ENCODE peak calls at places on chromosomes 7 and 10, in ten cellular contexts. One of them, this sample, is unnamed.
A peak's percentile ranks its signal among the peaks of the same experiment; 100 is the strongest.

GRCh38 chr10:113444766-113445365 is 108.0 kb upstream of the HABP2 start:
- DNase-seq in A172: no peak
- DNase-seq in AG04449: no peak
- DNase-seq in AML-193: no peak
- DNase-seq in GDM1: no peak
- DNase-seq in choroid plexus epithelial cell: no peak
- DNase-seq in H7: no peak
- DNase-seq in stimulated activated CD4-positive, alpha-beta T cell treated with anti-CD3 and anti-CD28 coated beads, TNF-alpha, amount 100 ng/mL, for 1 hour: no peak
- DNase-seq in AG08395: no peak
- DNase-seq in iris pigment epithelial cell: no peak
- DNase-seq in this sample: no peak

GRCh38 chr7:44116789-44117666 is 6.3 kb downstream of the POLD2 start:
- DNase-seq in A172: no peak
- DNase-seq in AG04449: no peak
- DNase-seq in AML-193: no peak
- DNase-seq in GDM1: no peak
- DNase-seq in choroid plexus epithelial cell: no peak
- DNase-seq in H7: no peak
- DNase-seq in stimulated activated CD4-positive, alpha-beta T cell treated with anti-CD3 and anti-CD28 coated beads, TNF-alpha, amount 100 ng/mL, for 1 hour: no peak
- DNase-seq in AG08395: no peak
- DNase-seq in iris pigment epithelial cell: no peak
- DNase-seq in this sample: no peak

GRCh38 chr10:3623746-3624145 is 161.3 kb downstream of the KLF6 start:
- DNase-seq in A172: peak; percentile 67
- DNase-seq in AG04449: peak; percentile 67
- DNase-seq in AML-193: no peak
- DNase-seq in GDM1: no peak
- DNase-seq in choroid plexus epithelial cell: peak; percentile 93
- DNase-seq in H7: no peak
- DNase-seq in stimulated activated CD4-positive, alpha-beta T cell treated with anti-CD3 and anti-CD28 coated beads, TNF-alpha, amount 100 ng/mL, for 1 hour: no peak
- DNase-seq in AG08395: peak; percentile 55
- DNase-seq in iris pigment epithelial cell: peak; percentile 95
- DNase-seq in this sample: no peak

GRCh38 chr10:13848530-13849425 is 262.0 kb downstream of the PRPF18 start:
- DNase-seq in A172: no peak
- DNase-seq in AG04449: no peak
- DNase-seq in AML-193: no peak
- DNase-seq in GDM1: no peak
- DNase-seq in choroid plexus epithelial cell: no peak
- DNase-seq in H7: no peak
- DNase-seq in stimulated activated CD4-positive, alpha-beta T cell treated with anti-CD3 and anti-CD28 coated beads, TNF-alpha, amount 100 ng/mL, for 1 hour: no peak
- DNase-seq in AG08395: no peak
- DNase-seq in iris pigment epithelial cell: no peak
- DNase-seq in this sample: no peak

GRCh38 chr10:88233870-88234269 is 349.2 kb downstream of the RNLS start:
- DNase-seq in A172: no peak
- DNase-seq in AG04449: no peak
- DNase-seq in AML-193: no peak
- DNase-seq in GDM1: no peak
- DNase-seq in choroid plexus epithelial cell: no peak
- DNase-seq in H7: peak; percentile 25
- DNase-seq in stimulated activated CD4-positive, alpha-beta T cell treated with anti-CD3 and anti-CD28 coated beads, TNF-alpha, amount 100 ng/mL, for 1 hour: no peak
- DNase-seq in AG08395: no peak
- DNase-seq in iris pigment epithelial cell: no peak
- DNase-seq in this sample: no peak

GRCh38 chr10:65430979-65431378 is 1494.9 kb upstream of the LRRTM3 start:
- DNase-seq in A172: no peak
- DNase-seq in AG04449: no peak
- DNase-seq in AML-193: no peak
- DNase-seq in GDM1: no peak
- DNase-seq in choroid plexus epithelial cell: no peak
- DNase-seq in H7: no peak
- DNase-seq in stimulated activated CD4-positive, alpha-beta T cell treated with anti-CD3 and anti-CD28 coated beads, TNF-alpha, amount 100 ng/mL, for 1 hour: no peak
- DNase-seq in AG08395: no peak
- DNase-seq in iris pigment epithelial cell: no peak
- DNase-seq in this sample: no peak

GRCh38 chr10:36188461-36188860 is 546.4 kb upstream of the FZD8 start:
- DNase-seq in A172: no peak
- DNase-seq in AG04449: no peak
- DNase-seq in AML-193: no peak
- DNase-seq in GDM1: no peak
- DNase-seq in choroid plexus epithelial cell: no peak
- DNase-seq in H7: no peak
- DNase-seq in stimulated activated CD4-positive, alpha-beta T cell treated with anti-CD3 and anti-CD28 coated beads, TNF-alpha, amount 100 ng/mL, for 1 hour: no peak
- DNase-seq in AG08395: no peak
- DNase-seq in iris pigment epithelial cell: no peak
- DNase-seq in this sample: peak; percentile 3

GRCh38 chr7:158164101-158165095 is 423.2 kb downstream of the PTPRN2 start:
- DNase-seq in A172: no peak
- DNase-seq in AG04449: no peak
- DNase-seq in AML-193: no peak
- DNase-seq in GDM1: no peak
- DNase-seq in choroid plexus epithelial cell: no peak
- DNase-seq in H7: peak; percentile 76
- DNase-seq in stimulated activated CD4-positive, alpha-beta T cell treated with anti-CD3 and anti-CD28 coated beads, TNF-alpha, amount 100 ng/mL, for 1 hour: no peak
- DNase-seq in AG08395: no peak
- DNase-seq in iris pigment epithelial cell: no peak
- DNase-seq in this sample: no peak

GRCh38 chr7:101784275-101785127 is 32.9 kb upstream of the CUX1 start:
- DNase-seq in A172: no peak
- DNase-seq in AG04449: no peak
- DNase-seq in AML-193: no peak
- DNase-seq in GDM1: peak; percentile 51
- DNase-seq in choroid plexus epithelial cell: no peak
- DNase-seq in H7: no peak
- DNase-seq in stimulated activated CD4-positive, alpha-beta T cell treated with anti-CD3 and anti-CD28 coated beads, TNF-alpha, amount 100 ng/mL, for 1 hour: no peak
- DNase-seq in AG08395: peak; percentile 34
- DNase-seq in iris pigment epithelial cell: no peak
- DNase-seq in this sample: no peak

GRCh38 chr7:39324134-39324760 is 242.0 kb upstream of the YAE1 start:
- DNase-seq in A172: no peak
- DNase-seq in AG04449: no peak
- DNase-seq in AML-193: no peak
- DNase-seq in GDM1: no peak
- DNase-seq in choroid plexus epithelial cell: no peak
- DNase-seq in H7: no peak
- DNase-seq in stimulated activated CD4-positive, alpha-beta T cell treated with anti-CD3 and anti-CD28 coated beads, TNF-alpha, amount 100 ng/mL, for 1 hour: no peak
- DNase-seq in AG08395: no peak
- DNase-seq in iris pigment epithelial cell: no peak
- DNase-seq in this sample: no peak

GRCh38 chr7:129434846-129435318 is 650 bp downstream of the STRIP2 start:
- DNase-seq in A172: no peak
- DNase-seq in AG04449: no peak
- DNase-seq in AML-193: no peak
- DNase-seq in GDM1: no peak
- DNase-seq in choroid plexus epithelial cell: peak; percentile 33
- DNase-seq in H7: peak; percentile 83
- DNase-seq in stimulated activated CD4-positive, alpha-beta T cell treated with anti-CD3 and anti-CD28 coated beads, TNF-alpha, amount 100 ng/mL, for 1 hour: no peak
- DNase-seq in AG08395: peak; percentile 23
- DNase-seq in iris pigment epithelial cell: peak; percentile 31
- DNase-seq in this sample: no peak

GRCh38 chr7:7919449-7919945 is 49.1 kb upstream of the GLCCI1 start:
- DNase-seq in A172: no peak
- DNase-seq in AG04449: no peak
- DNase-seq in AML-193: no peak
- DNase-seq in GDM1: no peak
- DNase-seq in choroid plexus epithelial cell: no peak
- DNase-seq in H7: no peak
- DNase-seq in stimulated activated CD4-positive, alpha-beta T cell treated with anti-CD3 and anti-CD28 coated beads, TNF-alpha, amount 100 ng/mL, for 1 hour: no peak
- DNase-seq in AG08395: no peak
- DNase-seq in iris pigment epithelial cell: no peak
- DNase-seq in this sample: no peak

GRCh38 chr7:131522325-131522920 is 34.0 kb downstream of the PODXL start:
- DNase-seq in A172: no peak
- DNase-seq in AG04449: no peak
- DNase-seq in AML-193: no peak
- DNase-seq in GDM1: no peak
- DNase-seq in choroid plexus epithelial cell: no peak
- DNase-seq in H7: peak; percentile 47
- DNase-seq in stimulated activated CD4-positive, alpha-beta T cell treated with anti-CD3 and anti-CD28 coated beads, TNF-alpha, amount 100 ng/mL, for 1 hour: no peak
- DNase-seq in AG08395: no peak
- DNase-seq in iris pigment epithelial cell: no peak
- DNase-seq in this sample: no peak

GRCh38 chr7:102044641-102044983 is 227.2 kb downstream of the CUX1 start:
- DNase-seq in A172: no peak
- DNase-seq in AG04449: no peak
- DNase-seq in AML-193: no peak
- DNase-seq in GDM1: no peak
- DNase-seq in choroid plexus epithelial cell: no peak
- DNase-seq in H7: no peak
- DNase-seq in stimulated activated CD4-positive, alpha-beta T cell treated with anti-CD3 and anti-CD28 coated beads, TNF-alpha, amount 100 ng/mL, for 1 hour: no peak
- DNase-seq in AG08395: no peak
- DNase-seq in iris pigment epithelial cell: no peak
- DNase-seq in this sample: no peak

GRCh38 chr7:31056775-31057346 is 4.8 kb downstream of the ADCYAP1R1 start:
- DNase-seq in A172: no peak
- DNase-seq in AG04449: no peak
- DNase-seq in AML-193: no peak
- DNase-seq in GDM1: no peak
- DNase-seq in choroid plexus epithelial cell: no peak
- DNase-seq in H7: peak; percentile 50
- DNase-seq in stimulated activated CD4-positive, alpha-beta T cell treated with anti-CD3 and anti-CD28 coated beads, TNF-alpha, amount 100 ng/mL, for 1 hour: no peak
- DNase-seq in AG08395: no peak
- DNase-seq in iris pigment epithelial cell: no peak
- DNase-seq in this sample: no peak

GRCh38 chr7:15308831-15309230 is 253.0 kb downstream of the AGMO start:
- DNase-seq in A172: no peak
- DNase-seq in AG04449: no peak
- DNase-seq in AML-193: no peak
- DNase-seq in GDM1: no peak
- DNase-seq in choroid plexus epithelial cell: no peak
- DNase-seq in H7: no peak
- DNase-seq in stimulated activated CD4-positive, alpha-beta T cell treated with anti-CD3 and anti-CD28 coated beads, TNF-alpha, amount 100 ng/mL, for 1 hour: no peak
- DNase-seq in AG08395: no peak
- DNase-seq in iris pigment epithelial cell: no peak
- DNase-seq in this sample: no peak

GRCh38 chr10:3992374-3993178 is 207.6 kb upstream of the KLF6 start:
- DNase-seq in A172: no peak
- DNase-seq in AG04449: no peak
- DNase-seq in AML-193: no peak
- DNase-seq in GDM1: no peak
- DNase-seq in choroid plexus epithelial cell: no peak
- DNase-seq in H7: no peak
- DNase-seq in stimulated activated CD4-positive, alpha-beta T cell treated with anti-CD3 and anti-CD28 coated beads, TNF-alpha, amount 100 ng/mL, for 1 hour: no peak
- DNase-seq in AG08395: no peak
- DNase-seq in iris pigment epithelial cell: no peak
- DNase-seq in this sample: no peak

This sample was measured in bronchial epithelial cell.